ENCODE peak calls at places on chromosomes 11 and 22, in four cellular contexts. N is left colon; Q is natural killer cell treated with Interleukin-12 subunit alpha and Interleukin-12 subunit beta and Interleukin-15 and Interleukin-18, amount 100 ng/mL, for 72 hours; O is hypothalamus. T is an unnamed sample.

GRCh38 chr11:67584205-67584880 is 731 bp downstream of the GSTP1 start:
- DNase-seq in N (peak; percentile 80), Q (no peak), O (no peak), T (no peak)

GRCh38 chr11:128796275-128796674 is 70.8 kb downstream of the KCNJ1 start:
- DNase-seq in N (no peak), Q (no peak), O (no peak), T (no peak)

GRCh38 chr22:20437253-20438065 is at the start of gene SCARF2:
- DNase-seq in N (peak; percentile 36), Q (no peak), O (no peak), T (no peak)

GRCh38 chr11:84407091-84407490 is 1120.9 kb upstream of the CCDC90B start:
- DNase-seq in N (no peak), Q (no peak), O (no peak), T (no peak)

GRCh38 chr11:118084247-118084646 is 2.5 kb downstream of the SMIM35 start:
- DNase-seq in N (no peak), Q (no peak), O (no peak), T (no peak)

GRCh38 chr22:48756146-48757111 is 1071.2 kb downstream of the BRD1 start:
- DNase-seq in N (no peak), Q (peak; percentile 44), O (no peak), T (no peak)

GRCh38 chr11:130846606-130847005 is 69.7 kb downstream of the SNX19 start:
- DNase-seq in N (no peak), Q (no peak), O (no peak), T (no peak)

GRCh38 chr11:76669901-76670474 is 559 bp downstream of the LRRC32 start:
- DNase-seq in N (peak; percentile 31), Q (no peak), O (no peak), T (no peak)

GRCh38 chr11:66087148-66087908 is 17.3 kb downstream of the PACS1 start:
- DNase-seq in N (no peak), Q (no peak), O (no peak), T (no peak)

GRCh38 chr11:67002297-67002913 is 20.5 kb upstream of the SYT12 start:
- DNase-seq in N (no peak), Q (no peak), O (no peak), T (no peak)

GRCh38 chr11:24348908-24349307 is 147.9 kb upstream of the LUZP2 start:
- DNase-seq in N (no peak), Q (no peak), O (no peak), T (no peak)

GRCh38 chr22:29030618-29031235 is 30.9 kb downstream of the C22orf31 start:
- DNase-seq in N (peak; percentile 88), Q (no peak), O (no peak), T (no peak)

GRCh38 chr11:129911298-129911697 is 15.9 kb upstream of the NFRKB start:
- DNase-seq in N (no peak), Q (no peak), O (no peak), T (no peak)

GRCh38 chr11:17593466-17594245 is 46.6 kb downstream of the OTOG start:
- DNase-seq in N (no peak), Q (no peak), O (no peak), T (no peak)

GRCh38 chr11:122664188-122664587 is 8.7 kb downstream of the UBASH3B start:
- DNase-seq in N (no peak), Q (no peak), O (no peak), T (no peak)

GRCh38 chr11:57476223-57476882 is 16.0 kb downstream of the RTN4RL2 start:
- DNase-seq in N (peak; percentile 57), Q (no peak), O (no peak), T (no peak)

GRCh38 chr11:94574193-94574961 is 7.2 kb downstream of the PIWIL4 start:
- DNase-seq in N (no peak), Q (no peak), O (no peak), T (no peak)

GRCh38 chr11:34866375-34866774 is 49.8 kb downstream of the APIP start:
- DNase-seq in N (no peak), Q (no peak), O (no peak), T (no peak)

GRCh38 chr22:36816635-36817428 is at the start of gene PVALB:
- DNase-seq in N (peak; percentile 13), Q (no peak), O (no peak), T (no peak)

GRCh38 chr11:59069082-59069481 is 17.0 kb upstream of the GLYATL1B start:
- DNase-seq in N (no peak), Q (no peak), O (no peak), T (no peak)

GRCh38 chr22:46002757-46003270 is 25.9 kb upstream of the WNT7B start:
- DNase-seq in N (no peak), Q (no peak), O (no peak), T (no peak)

GRCh38 chr11:88655163-88655562 is 317.6 kb upstream of the CTSC start:
- DNase-seq in N (no peak), Q (no peak), O (no peak), T (no peak)

GRCh38 chr11:32088117-32088941 is 2.5 kb upstream of the RCN1 start:
- DNase-seq in N (no peak), Q (no peak), O (no peak), T (no peak)

GRCh38 chr11:14366936-14367335 is 8.0 kb upstream of the RRAS2 start:
- DNase-seq in N (no peak), Q (no peak), O (no peak), T (no peak)

GRCh38 chr11:105296806-105297205 is 157.2 kb upstream of the CARD18 start:
- DNase-seq in N (no peak), Q (no peak), O (no peak), T (no peak)

GRCh38 chr11:33859306-33859705 is 32.6 kb downstream of the LMO2 start:
- DNase-seq in N (no peak), Q (no peak), O (no peak), T (no peak)

GRCh38 chr11:120645639-120646038 is 134.1 kb downstream of the GRIK4 start:
- DNase-seq in N (no peak), Q (peak; percentile 44), O (no peak), T (no peak)

GRCh38 chr11:1820463-1821325 is 14.1 kb upstream of the SYT8 start:
- DNase-seq in N (no peak), Q (no peak), O (no peak), T (no peak)

GRCh38 chr22:24827305-24827704 is 21.3 kb downstream of the SGSM1 start:
- DNase-seq in N (peak; percentile 81), Q (no peak), O (no peak), T (no peak)

GRCh38 chr11:102513869-102514268 is 16.7 kb downstream of the MMP7 start:
- DNase-seq in N (peak; percentile 54), Q (no peak), O (no peak), T (no peak)

GRCh38 chr11:65571940-65572339 is 398 bp upstream of the FAM89B start:
- DNase-seq in N (peak; percentile 53), Q (no peak), O (no peak), T (no peak)

GRCh38 chr22:40741116-40741515 is 61.8 kb downstream of the MCHR1 start:
- DNase-seq in N (no peak), Q (no peak), O (no peak), T (no peak)

GRCh38 chr11:76955459-76956114 is 78.6 kb upstream of the B3GNT6 start:
- DNase-seq in N (no peak), Q (no peak), O (no peak), T (no peak)

GRCh38 chr11:97454988-97455387 is 1065.2 kb downstream of the JRKL start:
- DNase-seq in N (no peak), Q (no peak), O (no peak), T (no peak)

GRCh38 chr11:44993971-44994705 is 43.5 kb upstream of the TP53I11 start:
- DNase-seq in N (no peak), Q (no peak), O (no peak), T (no peak)